ENCODE peak calls at places on chromosomes 12 and 14, in five cellular contexts. I is AG09309, E is stomach, F is A549, G is esophagus squamous epithelium. B is an unnamed sample.

GRCh38 chr14:51095854-51096823 is 1.2 kb upstream of the TRIM9 start:
- DNase-seq in I (no peak), E (no peak), G (no peak), F (peak), B (peak)

GRCh38 chr14:81625343-81625742 is 91.7 kb upstream of the SEL1L start:
- DNase-seq in I (no peak), G (no peak), E (no peak), F (peak), B (no peak)

GRCh38 chr12:40616383-40616900 is 75.8 kb upstream of the CNTN1 start:
- DNase-seq in F (no peak), I (no peak), E (no peak), G (no peak), B (no peak)

GRCh38 chr12:94100990-94101901 is 47.1 kb upstream of the PLXNC1 start:
- DNase-seq in G (peak), I (no peak), E (peak), F (peak), B (peak)

GRCh38 chr14:32623300-32624093 is 294.4 kb downstream of the AKAP6 start:
- DNase-seq in I (no peak), G (no peak), E (no peak), F (no peak), B (no peak)

GRCh38 chr12:107436376-107436775 is 249.2 kb upstream of the PWP1 start:
- DNase-seq in E (no peak), G (no peak), F (peak), I (no peak), B (no peak)

GRCh38 chr12:93302331-93303229 is 75.1 kb upstream of the NUDT4 start:
- DNase-seq in G (no peak), F (no peak), I (no peak), E (no peak), B (no peak)

GRCh38 chr14:71388862-71389261 is 481.6 kb downstream of the PCNX1 start:
- DNase-seq in E (no peak), G (no peak), I (no peak), F (no peak), B (no peak)

GRCh38 chr14:33714527-33715222 is 236.2 kb downstream of the EGLN3 start:
- DNase-seq in F (no peak), I (no peak), E (no peak), G (no peak), B (no peak)

GRCh38 chr12:16520328-16520727 is 85.6 kb downstream of the LMO3 start:
- DNase-seq in F (no peak), E (no peak), I (no peak), G (no peak), B (no peak)

GRCh38 chr12:132460571-132460970 is 29.4 kb upstream of the FBRSL1 start:
- DNase-seq in I (no peak), E (no peak), F (no peak), G (no peak), B (no peak)
- TF ChIP-seq CTCF in I (peak), E (peak), F (no peak), G (no peak), B (no peak)

GRCh38 chr14:92553456-92553855 is 39.9 kb downstream of the RIN3 start:
- DNase-seq in F (peak), I (peak), G (no peak), E (no peak), B (no peak)
- TF ChIP-seq CTCF in F (no peak), I (peak), G (no peak), E (no peak), B (no peak)

DNA sequence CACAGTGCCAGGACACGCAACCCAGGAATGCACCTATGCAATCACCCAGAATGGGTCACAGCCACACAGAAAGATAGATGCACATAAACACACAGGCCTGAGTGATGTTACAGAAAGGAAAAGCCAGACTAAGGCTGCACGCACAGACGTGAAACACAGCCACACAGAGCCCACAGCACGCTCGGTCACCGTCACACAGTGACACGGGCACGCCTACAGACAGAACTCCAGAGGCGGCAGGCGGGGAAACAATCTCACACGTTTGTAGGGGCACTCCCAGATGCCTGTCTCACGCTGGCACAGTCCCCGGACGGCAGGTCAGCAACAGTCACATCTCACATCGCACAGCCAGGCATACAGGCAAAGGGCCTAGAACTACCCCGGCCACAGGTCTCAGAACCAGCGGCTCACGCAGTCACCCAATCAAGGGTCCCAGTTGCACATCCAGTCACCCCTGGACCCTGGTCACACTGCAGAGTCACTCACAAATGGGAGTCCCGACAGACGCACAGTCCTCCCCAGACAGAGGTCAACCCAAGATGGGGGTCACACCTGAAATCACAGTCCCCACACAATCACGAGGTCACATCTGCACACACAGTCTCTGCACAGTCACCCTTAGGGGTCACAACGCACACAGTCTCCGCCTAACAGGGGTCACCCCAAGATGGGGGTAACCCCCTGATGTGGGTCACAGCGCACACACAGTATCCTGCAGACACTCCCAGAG is 790 bp downstream of the SSH1 start:
- DNase-seq in E (peak), G (no peak), I (peak), F (no peak), B (no peak)
- TF ChIP-seq CTCF in E (no peak), G (no peak), I (no peak), F (no peak), B (no peak)

GRCh38 chr12:43501705-43502104 is 50.3 kb downstream of the ADAMTS20 start:
- DNase-seq in F (peak), G (no peak), E (no peak), I (peak), B (no peak)
- TF ChIP-seq CTCF in F (peak), G (no peak), E (no peak), I (peak), B (no peak)

GRCh38 chr14:59103396-59103795 is 85.1 kb upstream of the DAAM1 start:
- DNase-seq in I (no peak), G (no peak), E (no peak), F (no peak), B (no peak)

GRCh38 chr14:59107819-59108218 is 80.6 kb upstream of the DAAM1 start:
- DNase-seq in E (no peak), I (no peak), F (no peak), G (no peak), B (no peak)
- TF ChIP-seq CTCF in E (no peak), I (no peak), F (no peak), G (no peak), B (no peak)

DNA sequence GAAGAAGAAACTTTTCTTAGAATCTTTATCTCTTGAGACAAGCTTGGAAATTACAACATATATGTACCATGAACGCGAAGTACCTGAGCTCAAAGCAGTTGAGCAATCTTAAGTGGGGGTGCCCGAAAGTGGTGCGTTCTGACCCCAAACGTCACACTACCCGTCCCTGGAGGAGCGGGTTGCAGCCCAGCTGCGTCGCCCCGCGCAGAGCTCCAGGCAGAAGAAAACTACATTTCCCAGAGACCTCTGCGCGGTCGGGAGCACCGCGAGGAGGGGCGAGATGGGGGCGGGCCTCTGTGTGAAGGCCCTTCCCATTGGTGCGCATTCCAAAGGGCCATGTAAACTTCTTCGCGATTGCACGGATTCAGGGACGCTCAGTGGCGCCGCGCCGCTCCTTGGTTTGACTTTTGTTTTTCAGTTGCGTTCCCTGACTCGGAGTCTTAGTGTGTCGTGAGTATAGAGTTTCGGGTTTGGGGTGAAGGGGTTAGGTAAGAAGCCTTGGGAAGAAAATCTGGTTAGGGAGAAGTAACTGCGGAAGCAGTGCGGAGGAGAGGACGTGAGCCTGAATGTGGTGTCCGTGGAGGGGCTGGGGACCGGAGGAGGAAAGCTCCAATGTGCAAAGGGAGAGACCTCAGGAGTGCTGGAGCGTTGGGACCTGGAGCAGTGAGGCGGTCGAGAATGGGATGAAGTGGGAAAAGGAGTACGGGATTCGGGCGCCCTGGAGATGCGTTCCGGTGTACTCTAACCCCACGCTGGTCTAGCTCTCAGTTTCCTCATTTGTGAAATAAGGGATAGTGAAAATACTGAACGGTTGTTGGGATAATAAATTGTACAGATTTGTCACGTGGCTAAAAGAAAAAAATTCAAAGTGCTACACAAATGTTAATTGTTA is at the start of gene CCDC77:
- DNase-seq in I (peak), G (no peak), E (peak), F (peak), B (peak)
- TF ChIP-seq CTCF in I (peak), G (no peak), E (no peak), F (no peak), B (no peak)

GRCh38 chr12:68831751-68832503 is 23.9 kb downstream of the MDM2 start:
- DNase-seq in E (no peak), F (no peak), G (no peak), I (no peak), B (no peak)

GRCh38 chr12:68827895-68828294 is 19.9 kb downstream of the MDM2 start:
- DNase-seq in E (no peak), I (no peak), F (no peak), G (no peak), B (no peak)

GRCh38 chr12:68825569-68826217 is 17.7 kb downstream of the MDM2 start:
- DNase-seq in I (no peak), E (no peak), G (no peak), F (no peak), B (no peak)

GRCh38 chr12:68831272-68831671 is 23.3 kb downstream of the MDM2 start:
- DNase-seq in G (no peak), I (no peak), F (no peak), E (no peak), B (no peak)

DNA sequence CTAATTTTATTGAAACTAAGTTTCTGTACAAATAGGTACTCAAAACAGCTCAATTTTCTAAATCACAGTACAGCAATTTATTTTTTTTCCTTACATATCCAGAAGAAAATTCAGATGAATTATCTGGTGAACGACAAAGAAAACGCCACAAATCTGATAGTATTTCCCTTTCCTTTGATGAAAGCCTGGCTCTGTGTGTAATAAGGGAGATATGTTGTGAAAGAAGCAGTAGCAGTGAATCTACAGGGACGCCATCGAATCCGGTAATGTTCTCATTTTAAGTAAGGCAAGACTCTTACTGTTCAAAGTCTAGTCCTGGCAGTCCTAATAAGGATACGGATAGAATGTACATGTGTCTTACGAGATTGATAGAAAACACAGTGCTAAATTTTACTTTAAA is 20.7 kb downstream of the MDM2 start:
- DNase-seq in E (no peak), I (no peak), F (no peak), G (no peak), B (no peak)
- TF ChIP-seq CTCF in E (no peak), I (no peak), F (no peak), G (no peak), B (no peak)

DNA sequence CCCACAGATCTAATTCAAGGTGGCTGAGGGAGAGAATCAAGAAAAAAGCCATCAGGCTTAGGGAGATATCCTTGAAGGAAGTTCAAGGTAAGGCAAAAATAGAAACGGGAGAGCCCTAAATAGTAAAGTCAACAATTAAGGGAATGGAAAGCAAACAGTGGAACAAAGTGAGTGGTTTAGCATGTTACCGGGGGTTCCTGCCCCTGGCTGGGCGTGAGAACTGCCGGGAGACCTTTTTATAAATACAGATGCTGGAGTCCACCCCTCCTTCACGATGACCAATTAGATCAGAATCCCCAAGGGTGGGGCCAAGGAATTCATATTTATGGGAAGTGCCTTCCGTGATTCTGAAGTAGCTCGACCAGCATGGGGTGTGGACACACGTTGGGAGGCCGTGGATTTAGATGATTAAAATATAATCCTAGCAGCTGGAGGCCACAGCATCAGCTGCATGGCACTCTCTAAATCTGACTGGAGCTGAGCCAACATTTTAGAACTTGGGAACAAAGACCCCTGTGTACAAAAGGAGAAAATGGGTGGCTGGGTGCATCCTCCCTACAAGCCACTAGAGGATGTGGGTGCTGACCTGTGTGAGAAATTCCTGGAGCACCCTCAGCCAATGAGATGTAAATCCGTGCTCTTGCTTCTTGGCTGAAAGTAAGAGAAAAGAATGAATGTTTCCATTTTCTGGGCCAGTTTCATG is 87.8 kb downstream of the SRRM4 start:
- DNase-seq in G (no peak), E (peak), F (no peak), I (no peak), B (no peak)
- TF ChIP-seq CTCF in G (no peak), E (no peak), F (no peak), I (no peak), B (no peak)

GRCh38 chr12:8948711-8949524 is 527 bp downstream of the M6PR start:
- DNase-seq in I (peak), E (no peak), F (peak), G (no peak), B (no peak)

GRCh38 chr12:8950702-8951478 is 1.4 kb upstream of the M6PR start:
- DNase-seq in F (no peak), E (no peak), G (no peak), I (no peak), B (no peak)

GRCh38 chr12:8947737-8948136 is 1.7 kb downstream of the M6PR start:
- DNase-seq in I (no peak), F (no peak), E (no peak), G (no peak), B (no peak)

GRCh38 chr12:8950287-8950574 is 786 bp upstream of the M6PR start:
- DNase-seq in E (no peak), F (no peak), I (no peak), G (no peak), B (no peak)

GRCh38 chr12:8949525-8950286 is at the start of gene M6PR:
- DNase-seq in G (peak), E (peak), I (peak), F (peak), B (peak)
- TF ChIP-seq CTCF in G (peak), E (no peak), I (peak), F (peak), B (no peak)

GRCh38 chr12:53694746-53695145 is 18.9 kb upstream of the ATP5MC2 start:
- DNase-seq in E (no peak), G (no peak), F (no peak), I (no peak), B (no peak)

GRCh38 chr12:53696285-53696654 is 20.4 kb upstream of the ATP5MC2 start:
- DNase-seq in E (peak), G (no peak), F (peak), I (no peak), B (no peak)

GRCh38 chr12:53698948-53699672 is 23.2 kb upstream of the ATP5MC2 start:
- DNase-seq in I (no peak), E (no peak), G (no peak), F (no peak), B (no peak)

GRCh38 chr12:53696655-53697321 is 20.9 kb upstream of the ATP5MC2 start:
- DNase-seq in I (no peak), E (no peak), F (no peak), G (no peak), B (no peak)

GRCh38 chr12:53695148-53696138 is 19.6 kb upstream of the ATP5MC2 start:
- DNase-seq in I (no peak), F (peak), E (peak), G (no peak), B (no peak)
- TF ChIP-seq CTCF in I (no peak), F (no peak), E (no peak), G (no peak), B (no peak)

B was measured in omental fat pad.